ENCODE peak calls at places on chromosomes 5 and 9, in ten cellular contexts. Z, G, K, M, N, I, T, C, Q and X are unnamed samples.

GRCh38 chr5:64312496-64312895 is 146.9 kb downstream of the RNF180 start:
- DNase-seq in M (no peak), Q (no peak), N (no peak), G (no peak), K (no peak), Z (no peak), I (no peak), C (no peak), T (no peak), X (no peak)

GRCh38 chr9:96398582-96399334 is 15.2 kb upstream of the SLC35D2 start:
- DNase-seq in M (no peak), T (no peak), C (no peak), Z (no peak), Q (no peak), I (no peak), G (no peak), N (peak; percentile 56), K (no peak), X (peak; percentile 27)

GRCh38 chr9:116300360-116300759 is 146.8 kb downstream of the PAPPA start:
- DNase-seq in I (no peak), Q (no peak), M (no peak), T (no peak), G (no peak), Z (no peak), K (no peak), N (no peak), C (no peak), X (no peak)

GRCh38 chr5:147177125-147177840 is 57.5 kb upstream of the STK32A start:
- DNase-seq in Q (no peak), Z (peak; percentile 88), N (no peak), G (no peak), M (no peak), T (peak; percentile 50), K (no peak), I (no peak), C (no peak), X (no peak)

GRCh38 chr9:101458955-101459631 is 23.5 kb upstream of the ALDOB start:
- DNase-seq in I (peak; percentile 12), Z (peak; percentile 66), K (peak; percentile 69), N (peak; percentile 92), M (no peak), C (no peak), T (peak; percentile 83), Q (peak; percentile 81), G (no peak), X (peak; percentile 85)

GRCh38 chr5:138488481-138488945 is 23.2 kb downstream of the EGR1 start:
- DNase-seq in N (no peak), K (no peak), C (no peak), I (peak; percentile 48), G (no peak), Z (peak; percentile 82), Q (no peak), T (peak; percentile 68), M (no peak), X (peak; percentile 61)

GRCh38 chr9:108515856-108516255 is 339.9 kb downstream of the ACTL7B start:
- DNase-seq in I (no peak), N (peak; percentile 24), T (no peak), C (no peak), K (no peak), M (no peak), Q (no peak), G (no peak), Z (no peak), X (no peak)

GRCh38 chr9:74245871-74246552 is 251.1 kb upstream of the RORB start:
- DNase-seq in K (no peak), Z (no peak), T (no peak), C (no peak), I (no peak), M (no peak), Q (no peak), G (no peak), N (no peak), X (peak; percentile 43)

GRCh38 chr5:180072256-180072548 is 643 bp upstream of the RNF130 start:
- DNase-seq in T (no peak), C (no peak), M (no peak), K (no peak), I (no peak), Z (no peak), N (no peak), G (no peak), Q (no peak), X (no peak)

GRCh38 chr5:180071418-180072255 is at the start of gene RNF130:
- DNase-seq in C (peak; percentile 98), Z (peak; percentile 88), T (peak; percentile 88), Q (peak; percentile 95), N (peak; percentile 95), M (peak; percentile 93), I (peak; percentile 97), K (peak; percentile 95), G (peak; percentile 96), X (peak; percentile 91)

GRCh38 chr5:180070726-180071417 is 687 bp downstream of the RNF130 start:
- DNase-seq in I (peak; percentile 45), K (peak; percentile 49), M (peak; percentile 40), N (peak; percentile 56), Q (peak; percentile 48), T (peak; percentile 55), Z (peak; percentile 64), G (no peak), C (peak; percentile 87), X (peak; percentile 43)

GRCh38 chr5:180074462-180074861 is 2.9 kb upstream of the RNF130 start:
- DNase-seq in G (no peak), N (no peak), K (no peak), I (no peak), Q (no peak), M (no peak), T (peak; percentile 49), C (no peak), Z (no peak), X (no peak)

DNA sequence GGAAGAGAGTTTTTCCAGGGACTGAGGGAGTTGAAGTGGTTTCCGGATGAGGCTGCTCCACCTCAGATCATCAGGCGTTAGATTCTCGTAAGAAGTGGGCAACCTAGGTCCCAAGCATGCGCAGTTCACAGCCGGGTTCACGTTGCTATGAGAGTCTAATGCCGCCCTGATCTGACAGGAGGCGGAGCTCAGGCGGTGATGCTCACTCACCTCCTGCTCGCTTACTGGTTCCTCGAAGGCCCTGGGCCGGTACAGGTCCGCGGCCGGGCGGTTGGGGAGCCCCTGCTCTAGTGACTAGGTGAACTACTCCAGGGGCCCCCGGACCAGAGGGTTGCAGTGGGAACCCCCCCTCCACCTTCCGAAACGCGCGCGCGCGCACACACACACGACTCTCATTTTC is 997 bp upstream of the RNF130 start:
- DNase-seq in Z (no peak), G (peak; percentile 22), N (peak; percentile 42), M (no peak), I (no peak), T (no peak), Q (peak; percentile 38), C (no peak), K (no peak), X (no peak)
- H3K4me3 ChIP-seq in Z (no peak overlapping the region), G (peak overlapping the region; percentile 93), N (no peak overlapping the region), M (peak overlapping the region; percentile 98), I (peak overlapping the region; percentile 78), T (no peak overlapping the region), Q (no peak overlapping the region), C (no peak overlapping the region), K (no peak overlapping the region), X (no peak overlapping the region)

GRCh38 chr9:134335095-134335489 is 8.8 kb downstream of the RXRA start:
- DNase-seq in K (no peak), T (peak; percentile 43), Q (no peak), I (no peak), N (no peak), G (no peak), Z (no peak), M (no peak), C (no peak), X (no peak)

GRCh38 chr9:134335490-134336173 is 9.4 kb downstream of the RXRA start:
- DNase-seq in M (no peak), Z (no peak), K (no peak), N (no peak), G (no peak), Q (no peak), T (no peak), I (no peak), C (no peak), X (peak; percentile 95)

GRCh38 chr9:134332841-134333233 is 6.6 kb downstream of the RXRA start:
- DNase-seq in G (peak; percentile 8), C (no peak), Z (no peak), Q (no peak), M (no peak), K (no peak), N (no peak), T (no peak), I (no peak), X (no peak)

GRCh38 chr9:134333234-134333873 is 7.1 kb downstream of the RXRA start:
- DNase-seq in T (no peak), K (peak; percentile 59), Q (no peak), C (no peak), M (no peak), G (peak; percentile 50), I (no peak), N (no peak), Z (no peak), X (peak; percentile 90)

GRCh38 chr9:134333874-134334581 is 7.8 kb downstream of the RXRA start:
- DNase-seq in Z (no peak), M (no peak), T (no peak), K (no peak), G (peak; percentile 18), N (no peak), C (no peak), Q (no peak), I (no peak), X (peak; percentile 57)
- H3K4me1 ChIP-seq in Z (peaks cover 12% of the 10 kb centered on the region), M (peaks cover 100% of the 10 kb centered on the region), T (peaks cover 47% of the 10 kb centered on the region), K (peaks cover 99% of the 10 kb centered on the region), G (peaks cover 87% of the 10 kb centered on the region), N (no peaks in the 10 kb centered on the region), C (no peaks in the 10 kb centered on the region), Q (peaks cover 33% of the 10 kb centered on the region), I (peaks cover 37% of the 10 kb centered on the region), X (peaks cover 29% of the 10 kb centered on the region)

DNA sequence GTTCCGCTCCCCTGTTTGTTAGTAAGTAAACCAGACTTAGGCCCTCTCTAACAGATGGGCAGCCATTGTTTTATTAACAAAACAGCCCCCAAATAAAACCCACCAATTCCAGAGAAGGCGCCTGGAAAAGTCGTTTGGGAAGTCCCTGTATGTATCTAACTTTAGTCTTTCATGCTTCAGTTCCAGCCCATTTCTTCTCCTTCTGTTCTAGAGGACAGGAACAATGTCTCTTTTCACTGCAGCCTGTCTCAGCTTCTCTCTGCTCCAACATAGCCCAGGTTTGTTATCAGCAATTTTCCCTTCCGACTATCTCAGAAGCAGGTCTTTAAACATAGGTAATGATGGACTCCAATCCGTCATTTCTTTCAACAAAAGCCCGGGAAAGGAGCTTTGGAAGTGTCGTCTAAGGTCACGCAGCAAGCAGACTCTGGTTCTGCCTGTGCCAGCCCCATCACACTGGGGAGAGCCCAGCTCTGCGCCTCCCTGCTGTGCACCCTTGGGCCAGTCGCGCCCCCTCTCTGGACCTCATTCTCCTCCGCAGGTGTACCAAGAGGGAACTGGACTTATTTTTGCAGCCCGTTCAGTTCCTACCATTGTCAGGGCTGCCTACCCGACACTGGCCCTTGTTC is 9.6 kb upstream of the AKNA start:
- DNase-seq in I (no peak), T (no peak), Q (no peak), K (no peak), M (no peak), C (no peak), N (peak; percentile 62), Z (no peak), G (no peak), X (no peak)
- H3K27ac ChIP-seq in I (no peak overlapping the region), T (peak overlapping the region; percentile 8), Q (peak overlapping the region; percentile 88), K (peak overlapping the region; percentile 83), M (peak overlapping the region; percentile 83), C (peak overlapping the region; percentile 78), N (peak overlapping the region; percentile 2), Z (no peak overlapping the region), G (peak overlapping the region; percentile 77), X (peak overlapping the region; percentile 96)

GRCh38 chr5:132227235-132227484 is 493 bp downstream of the P4HA2 start:
- DNase-seq in T (no peak), Z (no peak), C (no peak), N (no peak), M (no peak), I (no peak), K (no peak), Q (no peak), G (no peak), X (no peak)

GRCh38 chr5:132227485-132228240 is at the start of gene P4HA2:
- DNase-seq in N (peak; percentile 87), K (peak; percentile 91), Q (peak; percentile 68), C (peak; percentile 95), T (peak; percentile 65), Z (peak; percentile 69), G (peak; percentile 83), M (peak; percentile 87), I (peak; percentile 85), X (peak; percentile 88)

GRCh38 chr5:132225165-132226032 is 2.3 kb downstream of the P4HA2 start:
- DNase-seq in N (no peak), G (peak; percentile 74), C (peak; percentile 88), M (peak; percentile 71), K (peak; percentile 49), T (peak; percentile 79), Q (no peak), I (peak; percentile 39), Z (peak; percentile 85), X (peak; percentile 77)

GRCh38 chr5:132228241-132229035 is 785 bp upstream of the P4HA2 start:
- DNase-seq in I (no peak), Z (no peak), T (no peak), K (no peak), C (peak; percentile 70), M (no peak), G (peak; percentile 30), Q (no peak), N (peak; percentile 27), X (no peak)

GRCh38 chr5:132226516-132227234 is 978 bp downstream of the P4HA2 start:
- DNase-seq in M (no peak), C (peak; percentile 72), Z (peak; percentile 68), I (no peak), Q (no peak), K (peak; percentile 42), T (peak; percentile 25), G (peak; percentile 45), N (peak; percentile 35), X (no peak)
- H3K4me3 ChIP-seq in M (peak overlapping the region; percentile 88), C (peak overlapping the region; percentile 58), Z (peak overlapping the region; percentile 92), I (peak overlapping the region; percentile 78), Q (peak overlapping the region; percentile 77), K (peak overlapping the region; percentile 30), T (peak overlapping the region; percentile 61), G (peak overlapping the region; percentile 93), N (peak overlapping the region; percentile 80), X (peak overlapping the region; percentile 50)